ENCODE peak calls at places on chromosomes 12 and 14, in four cellular contexts. Q is Peyer's patch, I is cardiac muscle cell, K is fibroblast of lung. R is an unnamed sample. For H3K4me1 and H3K9me3, the result is how much of the 10 kb centered on the place peaks cover.

GRCh38 chr14:106843951-106844483 is 1317.6 kb downstream of the TMEM121 start:
- DNase-seq in Q (peak), I (no peak), K (no peak), R (no peak)

GRCh38 chr12:69196302-69197288 is 42.8 kb upstream of the CPSF6 start:
- DNase-seq in I (no peak), Q (peak), K (peak), R (no peak)

GRCh38 chr12:105369014-105369413 is 38.5 kb downstream of the C12orf75 start:
- DNase-seq in Q (no peak), K (peak), I (peak), R (no peak)

GRCh38 chr12:117235261-117235660 is 45.0 kb upstream of the FBXO21 start:
- DNase-seq in I (no peak), K (no peak), Q (no peak), R (no peak)

GRCh38 chr14:67620217-67620789 is 583 bp downstream of the ARG2 start:
- DNase-seq in I (no peak), Q (no peak), K (no peak), R (no peak)

GRCh38 chr12:10190558-10191388 is 11.9 kb downstream of the TMEM52B start:
- DNase-seq in I (peak), Q (peak), K (peak), R (peak)

GRCh38 chr12:48765753-48766162 is 23.1 kb downstream of the ADCY6 start:
- DNase-seq in I (peak), K (peak), Q (no peak), R (no peak)

GRCh38 chr14:56268039-56268438 is 149.8 kb downstream of the PELI2 start:
- DNase-seq in K (no peak), Q (no peak), I (no peak), R (no peak)

GRCh38 chr12:112239020-112239419 is 113.7 kb downstream of the TRAFD1 start:
- DNase-seq in Q (no peak), K (no peak), I (no peak), R (no peak)

GRCh38 chr12:56591111-56591510 is 39.0 kb downstream of the BAZ2A start:
- DNase-seq in Q (no peak), I (no peak), K (no peak), R (no peak)

GRCh38 chr12:100959481-100959880 is 164.9 kb downstream of the ANO4 start:
- DNase-seq in I (peak), K (peak), Q (no peak), R (no peak)

GRCh38 chr12:113056631-113057488 is at the start of gene DTX1:
- DNase-seq in I (peak), K (no peak), Q (peak), R (peak)

GRCh38 chr14:95340201-95340697 is 20.5 kb upstream of the CLMN start:
- DNase-seq in Q (peak), K (no peak), I (no peak), R (no peak)

GRCh38 chr12:117402363-117402762 is 40.9 kb upstream of the NOS1 start:
- DNase-seq in Q (no peak), K (no peak), I (no peak), R (no peak)

GRCh38 chr12:94326727-94327126 is 132.9 kb downstream of the CEP83 start:
- DNase-seq in K (peak), Q (no peak), I (peak), R (no peak)

GRCh38 chr14:71193663-71194062 is 286.4 kb downstream of the PCNX1 start:
- DNase-seq in K (no peak), Q (no peak), I (no peak), R (no peak)

GRCh38 chr14:102591372-102591943 is 991 bp upstream of the RCOR1 start:
- DNase-seq in I (peak), Q (peak), K (peak), R (peak)

GRCh38 chr12:120264511-120265202 is 873 bp downstream of the PXN start:
- DNase-seq in I (no peak), Q (no peak), K (no peak), R (no peak)

GRCh38 chr14:54435500-54435981 is 5.6 kb downstream of the CNIH1 start:
- DNase-seq in Q (no peak), K (peak), I (peak), R (no peak)

GRCh38 chr12:6372403-6373003 is 2.9 kb downstream of the SCNN1A start:
- DNase-seq in K (peak), I (peak), Q (peak), R (no peak)

GRCh38 chr12:38907171-38907923 is 2.0 kb upstream of the CPNE8 start:
- DNase-seq in Q (no peak), K (no peak), I (no peak), R (no peak)

GRCh38 chr12:52044284-52044983 is 6.8 kb upstream of the NR4A1 start:
- DNase-seq in I (peak), Q (no peak), K (peak), R (no peak)

GRCh38 chr12:26121841-26122680 is 2.8 kb downstream of the BHLHE41 start:
- DNase-seq in K (no peak), Q (peak), I (peak), R (no peak)

GRCh38 chr12:109445224-109445623 is 31.9 kb downstream of the KCTD10 start:
- DNase-seq in K (peak), I (no peak), Q (no peak), R (no peak)

GRCh38 chr14:103392572-103392971 is 7.4 kb downstream of the MARK3 start:
- DNase-seq in I (no peak), Q (no peak), K (no peak), R (no peak)

GRCh38 chr12:57479376-57480115 is at the start of gene ARHGAP9:
- DNase-seq in K (no peak), Q (peak), I (no peak), R (peak)

DNA sequence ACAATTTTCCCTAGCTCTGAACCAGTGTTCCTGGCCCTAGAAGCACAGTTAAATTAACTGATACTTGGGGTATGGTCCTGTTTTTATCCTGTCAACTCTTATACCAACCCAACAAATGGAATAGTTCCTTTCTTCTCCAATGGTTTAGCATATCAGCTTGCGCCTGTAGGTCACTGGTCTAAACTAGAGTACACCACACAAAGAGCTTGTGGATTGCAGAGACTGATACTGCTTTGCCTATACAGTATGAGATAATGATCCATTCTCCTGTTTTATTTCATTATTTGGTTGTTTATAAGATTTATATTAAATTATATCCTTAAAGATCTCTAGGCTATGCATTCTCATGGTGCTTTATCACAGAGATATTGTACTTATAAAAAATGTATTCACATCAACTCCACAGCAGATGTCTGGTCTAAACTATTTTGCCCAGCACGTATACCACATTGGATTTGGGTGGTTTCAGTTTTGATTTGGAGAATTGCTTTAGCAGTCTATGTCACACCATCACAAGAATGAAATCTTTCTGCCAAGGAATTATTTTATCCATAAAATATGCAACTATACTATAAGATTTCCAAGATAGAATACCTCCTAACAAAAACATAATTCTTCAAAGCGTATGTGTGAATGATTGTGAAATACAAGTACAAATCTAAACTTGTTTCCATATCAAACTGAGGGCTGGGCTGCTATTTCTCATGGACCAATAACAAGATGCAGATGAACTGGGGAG is 142.1 kb downstream of the SLC16A7 start:
- DNase-seq in K (peak), Q (no peak), I (no peak), R (no peak)
- H3K27ac ChIP-seq in K (peak), Q (no peak), I (no peak), R (no peak)

GRCh38 chr14:61701946-61702345 is 6.6 kb downstream of the HIF1A start:
- DNase-seq in Q (no peak), I (peak), K (no peak), R (no peak)
- H3K4me1 ChIP-seq in Q (under half), I (half or more), K (under half), R (under half)

GRCh38 chr12:17296882-17297281 is 690.9 kb upstream of the LMO3 start:
- DNase-seq in Q (no peak), I (no peak), K (no peak), R (no peak)
- H3K9me3 ChIP-seq in Q (under half), I (under half), K (under half), R (under half)

GRCh38 chr12:128970110-128970509 is 116.8 kb downstream of the GLT1D1 start:
- DNase-seq in Q (no peak), K (no peak), I (no peak), R (no peak)
- H3K27ac ChIP-seq in Q (no peak), K (no peak), I (no peak), R (no peak)

GRCh38 chr12:848519-849191 is 96.3 kb downstream of the WNK1 start:
- DNase-seq in K (no peak), I (peak), Q (no peak), R (no peak)

GRCh38 chr12:851913-852312 is 97.6 kb downstream of the RAD52 start:
- DNase-seq in I (peak), Q (no peak), K (peak), R (no peak)

GRCh38 chr12:851343-851742 is 98.2 kb downstream of the RAD52 start:
- DNase-seq in I (peak), K (peak), Q (no peak), R (no peak)

GRCh38 chr12:849192-849527 is 96.8 kb downstream of the WNK1 start:
- DNase-seq in I (no peak), K (no peak), Q (no peak), R (no peak)

DNA sequence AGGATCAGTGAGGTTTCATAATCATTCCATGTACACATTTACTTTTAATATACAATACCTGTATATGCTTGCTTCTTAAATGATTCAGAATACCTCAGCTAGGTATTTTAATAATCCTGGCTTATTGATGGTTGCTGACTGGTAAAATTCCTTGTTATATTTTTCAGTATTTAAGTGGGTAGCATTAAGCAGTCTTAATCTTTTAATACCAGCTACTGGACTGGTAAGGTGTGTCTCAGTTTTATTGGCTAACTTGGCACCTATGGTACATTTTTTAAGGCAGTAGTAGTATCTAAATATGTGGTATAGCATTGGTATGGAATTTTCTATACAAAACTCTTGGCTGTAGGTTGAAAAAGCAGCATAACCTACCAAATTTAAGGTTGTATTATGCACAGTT is 96.6 kb downstream of the RAD52 start:
- DNase-seq in K (no peak), I (no peak), Q (no peak), R (no peak)
- H3K4me1 ChIP-seq in K (under half), I (under half), Q (under half), R (under half)

GRCh38 chr14:19900999-19901398 is 19.4 kb upstream of the OR4K5 start:
- DNase-seq in Q (no peak), K (no peak), I (no peak), R (no peak)
- H3K9me3 ChIP-seq in Q (under half), K (under half), I (under half), R (under half)

GRCh38 chr12:81123611-81124010 is 45.7 kb downstream of the ACSS3 start:
- DNase-seq in I (no peak), K (no peak), Q (no peak), R (no peak)

GRCh38 chr12:81120961-81121360 is 43.1 kb downstream of the ACSS3 start:
- DNase-seq in K (no peak), I (no peak), Q (no peak), R (no peak)

GRCh38 chr12:81128930-81129554 is 51.2 kb downstream of the ACSS3 start:
- DNase-seq in Q (peak), I (peak), K (peak), R (no peak)

GRCh38 chr12:81125691-81126090 is 47.8 kb downstream of the ACSS3 start:
- DNase-seq in I (no peak), Q (no peak), K (no peak), R (no peak)
- H3K27ac ChIP-seq in I (no peak), Q (no peak), K (no peak), R (no peak)

R was measured in effector memory CD4-positive, alpha-beta T cell.